ENCODE peak calls at places on chromosomes 4 and X, in six cellular contexts. One of them, this sample, is unnamed.
A peak's percentile ranks its signal among the peaks of the same experiment; 100 is the strongest.

GRCh38 chr4:180462116-180462515 is 1781.1 kb upstream of the TENM3 start:
- DNase-seq in NCI-H146: no peak
- DNase-seq in M059J: no peak
- DNase-seq in epithelial cell of proximal tubule: no peak
- DNase-seq in transverse colon: no peak
- DNase-seq in amniotic epithelial cell: no peak
- DNase-seq in this sample: no peak

GRCh38 chr4:1447676-1448588 is 41.7 kb upstream of the NKX1-1 start:
- DNase-seq in NCI-H146: no peak
- DNase-seq in M059J: no peak
- DNase-seq in epithelial cell of proximal tubule: no peak
- DNase-seq in transverse colon: no peak
- DNase-seq in amniotic epithelial cell: no peak
- DNase-seq in this sample: no peak

GRCh38 chrX:152641996-152642395 is 4.3 kb downstream of the GABRQ start:
- DNase-seq in NCI-H146: no peak
- DNase-seq in M059J: peak; percentile 33
- DNase-seq in epithelial cell of proximal tubule: no peak
- DNase-seq in transverse colon: no peak
- DNase-seq in amniotic epithelial cell: no peak
- DNase-seq in this sample: peak; percentile 43

GRCh38 chr4:168409089-168409801 is 71.0 kb downstream of the DDX60L start:
- DNase-seq in NCI-H146: no peak
- DNase-seq in M059J: peak; percentile 55
- DNase-seq in epithelial cell of proximal tubule: peak; percentile 30
- DNase-seq in transverse colon: no peak
- DNase-seq in amniotic epithelial cell: peak; percentile 21
- DNase-seq in this sample: peak; percentile 68

GRCh38 chr4:31246856-31247255 is 526.7 kb downstream of the PCDH7 start:
- DNase-seq in NCI-H146: no peak
- DNase-seq in M059J: no peak
- DNase-seq in epithelial cell of proximal tubule: no peak
- DNase-seq in transverse colon: no peak
- DNase-seq in amniotic epithelial cell: peak; percentile 89
- DNase-seq in this sample: no peak

GRCh38 chr4:7620086-7620813 is 185.5 kb upstream of the PSAPL1 start:
- DNase-seq in NCI-H146: no peak
- DNase-seq in M059J: peak; percentile 16
- DNase-seq in epithelial cell of proximal tubule: no peak
- DNase-seq in transverse colon: no peak
- DNase-seq in amniotic epithelial cell: no peak
- DNase-seq in this sample: no peak

GRCh38 chr4:100786481-100786880 is 268.7 kb upstream of the EMCN start:
- DNase-seq in NCI-H146: no peak
- DNase-seq in M059J: no peak
- DNase-seq in epithelial cell of proximal tubule: no peak
- DNase-seq in transverse colon: no peak
- DNase-seq in amniotic epithelial cell: peak; percentile 16
- DNase-seq in this sample: no peak

GRCh38 chr4:76966024-76966579 is 16.6 kb downstream of the SEPTIN11 start:
- DNase-seq in NCI-H146: no peak
- DNase-seq in M059J: no peak
- DNase-seq in epithelial cell of proximal tubule: no peak
- DNase-seq in transverse colon: no peak
- DNase-seq in amniotic epithelial cell: peak; percentile 48
- DNase-seq in this sample: no peak

GRCh38 chr4:43456383-43456782 is 563.9 kb downstream of the GRXCR1 start:
- DNase-seq in NCI-H146: no peak
- DNase-seq in M059J: peak; percentile 57
- DNase-seq in epithelial cell of proximal tubule: no peak
- DNase-seq in transverse colon: no peak
- DNase-seq in amniotic epithelial cell: peak; percentile 63
- DNase-seq in this sample: peak; percentile 81

GRCh38 chr4:109067509-109068205 is 234.8 kb downstream of the COL25A1 start:
- DNase-seq in NCI-H146: no peak
- DNase-seq in M059J: no peak
- DNase-seq in epithelial cell of proximal tubule: no peak
- DNase-seq in transverse colon: no peak
- DNase-seq in amniotic epithelial cell: peak; percentile 31
- DNase-seq in this sample: no peak

GRCh38 chr4:36138221-36138620 is 106.1 kb downstream of the ARAP2 start:
- DNase-seq in NCI-H146: no peak
- DNase-seq in M059J: no peak
- DNase-seq in epithelial cell of proximal tubule: no peak
- DNase-seq in transverse colon: no peak
- DNase-seq in amniotic epithelial cell: peak; percentile 96
- DNase-seq in this sample: peak; percentile 35

GRCh38 chr4:17448689-17449088 is 63.2 kb downstream of the QDPR start:
- DNase-seq in NCI-H146: no peak
- DNase-seq in M059J: peak; percentile 71
- DNase-seq in epithelial cell of proximal tubule: no peak
- DNase-seq in transverse colon: no peak
- DNase-seq in amniotic epithelial cell: peak; percentile 69
- DNase-seq in this sample: peak; percentile 61

GRCh38 chr4:10608501-10609219 is 75.9 kb downstream of the CLNK start:
- DNase-seq in NCI-H146: no peak
- DNase-seq in M059J: no peak
- DNase-seq in epithelial cell of proximal tubule: no peak
- DNase-seq in transverse colon: no peak
- DNase-seq in amniotic epithelial cell: peak; percentile 88
- DNase-seq in this sample: no peak

GRCh38 chr4:40856836-40857362 is 107.1 kb downstream of the NSUN7 start:
- DNase-seq in NCI-H146: peak; percentile 84
- DNase-seq in M059J: peak; percentile 48
- DNase-seq in epithelial cell of proximal tubule: no peak
- DNase-seq in transverse colon: peak; percentile 38
- DNase-seq in amniotic epithelial cell: peak; percentile 36
- DNase-seq in this sample: no peak

GRCh38 chr4:13933163-13933562 is 305.6 kb upstream of the BOD1L1 start:
- DNase-seq in NCI-H146: no peak
- DNase-seq in M059J: peak; percentile 18
- DNase-seq in epithelial cell of proximal tubule: no peak
- DNase-seq in transverse colon: no peak
- DNase-seq in amniotic epithelial cell: peak; percentile 96
- DNase-seq in this sample: peak; percentile 12

GRCh38 chrX:29617276-29617675 is 598.1 kb upstream of the MAGEB2 start:
- DNase-seq in NCI-H146: no peak
- DNase-seq in M059J: peak; percentile 65
- DNase-seq in epithelial cell of proximal tubule: peak; percentile 7
- DNase-seq in transverse colon: no peak
- DNase-seq in amniotic epithelial cell: peak; percentile 13
- DNase-seq in this sample: peak; percentile 31

GRCh38 chr4:26420903-26421302 is 69.4 kb downstream of the CCKAR start:
- DNase-seq in NCI-H146: peak; percentile 60
- DNase-seq in M059J: peak; percentile 46
- DNase-seq in epithelial cell of proximal tubule: no peak
- DNase-seq in transverse colon: no peak
- DNase-seq in amniotic epithelial cell: no peak
- DNase-seq in this sample: no peak

GRCh38 chrX:9643807-9644206 is 121.8 kb downstream of the GPR143 start:
- DNase-seq in NCI-H146: no peak
- DNase-seq in M059J: no peak
- DNase-seq in epithelial cell of proximal tubule: no peak
- DNase-seq in transverse colon: no peak
- DNase-seq in amniotic epithelial cell: no peak
- DNase-seq in this sample: no peak

GRCh38 chr4:83618991-83619390 is 83.1 kb downstream of the GPAT3 start:
- DNase-seq in NCI-H146: no peak
- DNase-seq in M059J: peak; percentile 83
- DNase-seq in epithelial cell of proximal tubule: no peak
- DNase-seq in transverse colon: peak; percentile 63
- DNase-seq in amniotic epithelial cell: peak; percentile 73
- DNase-seq in this sample: peak; percentile 85

GRCh38 chrX:133583825-133584224 is 168.5 kb upstream of the GPC4 start:
- DNase-seq in NCI-H146: no peak
- DNase-seq in M059J: no peak
- DNase-seq in epithelial cell of proximal tubule: no peak
- DNase-seq in transverse colon: no peak
- DNase-seq in amniotic epithelial cell: no peak
- DNase-seq in this sample: no peak

GRCh38 chr4:70931359-70931758 is 29.2 kb downstream of the MOB1B start:
- DNase-seq in NCI-H146: no peak
- DNase-seq in M059J: no peak
- DNase-seq in epithelial cell of proximal tubule: no peak
- DNase-seq in transverse colon: no peak
- DNase-seq in amniotic epithelial cell: no peak
- DNase-seq in this sample: no peak

GRCh38 chr4:27763830-27764525 is 903.3 kb downstream of the STIM2 start:
- DNase-seq in NCI-H146: no peak
- DNase-seq in M059J: no peak
- DNase-seq in epithelial cell of proximal tubule: no peak
- DNase-seq in transverse colon: no peak
- DNase-seq in amniotic epithelial cell: no peak
- DNase-seq in this sample: no peak

GRCh38 chr4:180380733-180381132 is 1862.5 kb upstream of the TENM3 start:
- DNase-seq in NCI-H146: no peak
- DNase-seq in M059J: peak; percentile 68
- DNase-seq in epithelial cell of proximal tubule: peak; percentile 3
- DNase-seq in transverse colon: no peak
- DNase-seq in amniotic epithelial cell: no peak
- DNase-seq in this sample: peak; percentile 83

GRCh38 chr4:74374561-74375327 is 9.8 kb downstream of the EREG start:
- DNase-seq in NCI-H146: no peak
- DNase-seq in M059J: peak; percentile 94
- DNase-seq in epithelial cell of proximal tubule: no peak
- DNase-seq in transverse colon: peak; percentile 70
- DNase-seq in amniotic epithelial cell: peak; percentile 89
- DNase-seq in this sample: peak; percentile 98

GRCh38 chrX:130082244-130083106 is 27.8 kb downstream of the ELF4 start:
- DNase-seq in NCI-H146: no peak
- DNase-seq in M059J: no peak
- DNase-seq in epithelial cell of proximal tubule: no peak
- DNase-seq in transverse colon: peak; percentile 39
- DNase-seq in amniotic epithelial cell: no peak
- DNase-seq in this sample: no peak